ENCODE peak calls at places on chromosomes 12 and 14, in nine cellular contexts. X is GM10248; F is stimulated activated CD8-positive, alpha-beta memory T cell treated with anti-CD3 and anti-CD28 coated beads, Interleukin-12 subunit alpha, Interleukin-12 subunit beta, amount 100 ng/mL, for 1 hour; P is NCI-H2107; E is iris pigment epithelial cell; A is T follicular helper cell; T is HTR-8/SVneo; D is fibroblast of lung; U is T-helper 22 cell. B is an unnamed sample.

GRCh38 chr12:124543591-124544310 is 23.7 kb downstream of the NCOR2 start:
- DNase-seq in E (peak; percentile 70), P (peak; percentile 69), X (no peak), F (no peak), U (no peak), A (no peak), D (peak; percentile 60), T (no peak), B (no peak)

GRCh38 chr12:123131291-123131831 is 19.5 kb downstream of the PITPNM2 start:
- DNase-seq in T (no peak), U (no peak), P (no peak), E (no peak), F (no peak), X (no peak), D (peak; percentile 53), A (no peak), B (no peak)

GRCh38 chr14:24789277-24789832 is 155.4 kb upstream of the GZMB start:
- DNase-seq in D (no peak), F (no peak), X (no peak), U (no peak), T (no peak), P (no peak), E (no peak), A (no peak), B (no peak)

GRCh38 chr12:6224550-6224949 is 24.4 kb downstream of the CD9 start:
- DNase-seq in X (no peak), A (no peak), T (no peak), P (peak; percentile 74), F (no peak), U (no peak), D (peak; percentile 74), E (no peak), B (no peak)

GRCh38 chr12:70402597-70402996 is 36.5 kb downstream of the KCNMB4 start:
- DNase-seq in X (no peak), P (no peak), F (no peak), D (no peak), E (no peak), A (no peak), T (no peak), U (no peak), B (no peak)

GRCh38 chr12:50620050-50620974 is 115.5 kb downstream of the DIP2B start:
- DNase-seq in P (peak; percentile 46), T (peak; percentile 58), U (no peak), A (no peak), F (no peak), X (no peak), D (peak; percentile 98), E (peak; percentile 96), B (no peak)

GRCh38 chr14:94145902-94146527 is 16.6 kb upstream of the IFI27L2 start:
- DNase-seq in F (no peak), X (no peak), A (no peak), D (no peak), E (no peak), T (no peak), U (no peak), P (no peak), B (peak; percentile 28)

GRCh38 chr12:117126335-117126734 is 27.1 kb upstream of the TESC start:
- DNase-seq in F (no peak), A (no peak), U (no peak), E (no peak), P (no peak), X (no peak), D (no peak), T (no peak), B (peak; percentile 10)

GRCh38 chr14:105060751-105061427 is 4.3 kb downstream of the GPR132 start:
- DNase-seq in P (no peak), E (no peak), X (no peak), A (no peak), T (no peak), D (no peak), U (no peak), F (no peak), B (peak; percentile 88)

GRCh38 chr12:108821407-108822397 is 35.7 kb downstream of the SSH1 start:
- DNase-seq in X (no peak), T (no peak), F (no peak), U (no peak), P (no peak), A (no peak), E (peak; percentile 81), D (peak; percentile 87), B (peak; percentile 82)

GRCh38 chr14:106222736-106223135 is 696.4 kb downstream of the TMEM121 start:
- DNase-seq in D (no peak), F (no peak), T (no peak), P (no peak), E (no peak), A (no peak), U (no peak), X (no peak), B (no peak)

GRCh38 chr14:96863327-96863985 is 66.3 kb downstream of the VRK1 start:
- DNase-seq in A (no peak), U (no peak), T (no peak), E (no peak), X (no peak), P (no peak), F (no peak), D (no peak), B (no peak)

GRCh38 chr14:67919259-67919658 is 99.7 kb downstream of the RAD51B start:
- DNase-seq in E (peak; percentile 11), D (peak; percentile 32), A (no peak), P (no peak), F (no peak), T (peak; percentile 56), U (no peak), X (no peak), B (no peak)

GRCh38 chr12:96224219-96224615 is 30.0 kb downstream of the ELK3 start:
- DNase-seq in T (no peak), D (peak; percentile 59), F (no peak), A (no peak), P (no peak), U (no peak), X (no peak), E (no peak), B (no peak)

GRCh38 chr14:73633115-73633514 is 11.7 kb upstream of the DNAL1 start:
- DNase-seq in D (no peak), T (no peak), A (no peak), P (no peak), E (no peak), U (no peak), X (no peak), F (no peak), B (no peak)

GRCh38 chr14:104937161-104937560 is 12.5 kb downstream of the PLD4 start:
- DNase-seq in E (no peak), A (no peak), U (no peak), T (no peak), F (no peak), D (no peak), P (no peak), X (peak; percentile 13), B (no peak)

GRCh38 chr14:64060648-64061096 is 207.9 kb downstream of the SYNE2 start:
- DNase-seq in P (peak; percentile 15), D (no peak), X (no peak), A (no peak), E (peak; percentile 31), T (peak; percentile 84), U (no peak), F (no peak), B (no peak)

GRCh38 chr12:42128327-42128726 is 16.3 kb downstream of the GXYLT1 start:
- DNase-seq in D (peak; percentile 57), U (no peak), X (no peak), P (no peak), T (no peak), A (no peak), F (no peak), E (peak; percentile 37), B (no peak)

GRCh38 chr12:130775953-130776856 is 60.1 kb upstream of the RIMBP2 start:
- DNase-seq in P (no peak), A (no peak), D (peak; percentile 89), U (no peak), F (no peak), E (peak; percentile 85), X (no peak), T (peak; percentile 72), B (peak; percentile 87)

GRCh38 chr12:108543642-108544041 is 17.3 kb downstream of the SART3 start:
- DNase-seq in F (no peak), U (no peak), T (no peak), D (no peak), E (no peak), A (no peak), X (no peak), P (no peak), B (no peak)

GRCh38 chr14:29463727-29464370 is 463.8 kb downstream of the PRKD1 start:
- DNase-seq in X (no peak), P (peak; percentile 51), F (no peak), D (peak; percentile 29), E (peak; percentile 45), A (no peak), T (no peak), U (no peak), B (no peak)

GRCh38 chr12:15815730-15816129 is 26.5 kb upstream of the EPS8 start:
- DNase-seq in X (no peak), P (no peak), T (no peak), D (no peak), E (no peak), F (no peak), U (no peak), A (no peak), B (no peak)

GRCh38 chr14:102304611-102305506 is at the start of gene MOK:
- DNase-seq in F (peak; percentile 95), X (peak; percentile 98), U (peak; percentile 92), T (peak; percentile 99), E (peak; percentile 94), D (peak; percentile 91), A (peak; percentile 95), P (peak; percentile 99), B (peak; percentile 99)

GRCh38 chr12:51937941-51938340 is 13.6 kb upstream of the ACVR1B start:
- DNase-seq in X (no peak), F (no peak), P (no peak), A (no peak), D (no peak), E (no peak), T (no peak), U (no peak), B (no peak)

GRCh38 chr12:79236920-79237319 is 372.3 kb downstream of the SYT1 start:
- DNase-seq in A (no peak), U (no peak), F (no peak), P (no peak), D (no peak), X (no peak), E (no peak), T (no peak), B (no peak)

GRCh38 chr14:91904483-91904882 is 37.1 kb upstream of the TC2N start:
- DNase-seq in F (no peak), X (no peak), P (no peak), E (no peak), A (no peak), T (no peak), D (no peak), U (no peak), B (no peak)

B was measured in posterior vena cava.